ENCODE peak calls at places on chromosomes 12 and 14, in ten cellular contexts. S, B, W, X, V, A, I, F, C and N are unnamed samples.

GRCh38 chr14:75435473-75435872 is 7.7 kb downstream of the JDP2 start:
- DNase-seq in S (no peak), B (no peak), W (no peak), X (no peak), V (no peak), A (no peak), I (no peak), F (no peak), C (no peak), N (no peak)

GRCh38 chr12:100717733-100718067 is 76.9 kb upstream of the ANO4 start:
- DNase-seq in S (no peak), B (no peak), W (no peak), X (no peak), V (no peak), A (no peak), I (no peak), F (no peak), C (no peak), N (no peak)

GRCh38 chr12:105084251-105085250 is at the start of gene ALDH1L2:
- DNase-seq in S (peak), B (peak), W (peak), X (peak), V (peak), A (peak), I (peak), F (peak), C (peak), N (peak)

GRCh38 chr12:9899209-9899608 is 17.9 kb downstream of the KLRF2 start:
- DNase-seq in S (no peak), B (no peak), W (no peak), X (no peak), V (no peak), A (no peak), I (no peak), F (no peak), C (no peak), N (no peak)

GRCh38 chr12:5511644-5512584 is 80.0 kb downstream of the NTF3 start:
- DNase-seq in S (peak), B (no peak), W (peak), X (no peak), V (no peak), A (no peak), I (peak), F (no peak), C (peak), N (no peak)

GRCh38 chr12:26319511-26319910 is 124.1 kb downstream of the SSPN start:
- DNase-seq in S (peak), B (peak), W (no peak), X (no peak), V (no peak), A (no peak), I (no peak), F (peak), C (no peak), N (no peak)

GRCh38 chr12:6458281-6459003 is 6.6 kb downstream of the TAPBPL start:
- DNase-seq in S (no peak), B (no peak), W (no peak), X (no peak), V (no peak), A (no peak), I (no peak), F (no peak), C (no peak), N (no peak)

GRCh38 chr12:102376251-102376747 is 104.1 kb downstream of the IGF1 start:
- DNase-seq in S (no peak), B (peak), W (no peak), X (no peak), V (no peak), A (no peak), I (no peak), F (no peak), C (no peak), N (no peak)

GRCh38 chr12:12007001-12007712 is 63.6 kb upstream of the BCL2L14 start:
- DNase-seq in S (no peak), B (no peak), W (no peak), X (no peak), V (no peak), A (no peak), I (no peak), F (no peak), C (no peak), N (no peak)

GRCh38 chr12:2641209-2641608 is 153.6 kb upstream of the FKBP4 start:
- DNase-seq in S (no peak), B (no peak), W (peak), X (no peak), V (no peak), A (no peak), I (peak), F (no peak), C (no peak), N (no peak)

GRCh38 chr12:12008931-12009611 is 61.7 kb upstream of the BCL2L14 start:
- DNase-seq in S (no peak), B (no peak), W (peak), X (no peak), V (no peak), A (no peak), I (no peak), F (no peak), C (no peak), N (no peak)

GRCh38 chr12:89468648-89469326 is 55.8 kb downstream of the GALNT4 start:
- DNase-seq in S (no peak), B (no peak), W (no peak), X (no peak), V (peak), A (no peak), I (no peak), F (no peak), C (no peak), N (no peak)

GRCh38 chr12:73892181-73892580 is 645.5 kb upstream of the ATXN7L3B start:
- DNase-seq in S (no peak), B (no peak), W (no peak), X (no peak), V (no peak), A (no peak), I (no peak), F (no peak), C (no peak), N (no peak)

GRCh38 chr14:21091784-21092146 is 6.7 kb downstream of the ZNF219 start:
- DNase-seq in S (no peak), B (no peak), W (no peak), X (no peak), V (no peak), A (no peak), I (no peak), F (no peak), C (peak), N (no peak)

GRCh38 chr14:104982548-104983230 is 2.9 kb upstream of the CLBA1 start:
- DNase-seq in S (no peak), B (no peak), W (no peak), X (no peak), V (no peak), A (no peak), I (no peak), F (peak), C (no peak), N (no peak)

GRCh38 chr14:23409966-23410635 is 2.0 kb upstream of the MYH6 start:
- DNase-seq in S (no peak), B (no peak), W (no peak), X (no peak), V (no peak), A (no peak), I (no peak), F (no peak), C (no peak), N (no peak)